ENCODE peak calls at places on chromosomes 2 and 18, in six cellular contexts. W is mesendoderm, S is HT1080, T is transverse colon, H is sigmoid colon, A is kidney tubule cell. J is an unnamed sample.

GRCh38 chr2:19362652-19363473 is 4.4 kb upstream of the OSR1 start:
- DNase-seq in W (peak; percentile 78), S (peak; percentile 84), T (peak; percentile 84), H (peak; percentile 93), A (peak; percentile 87), J (peak; percentile 91)

GRCh38 chr2:8115966-8116365 is 565.9 kb upstream of the ID2 start:
- DNase-seq in W (no peak), S (no peak), T (no peak), H (no peak), A (no peak), J (no peak)

GRCh38 chr2:119174216-119174992 is 15.9 kb upstream of the C1QL2 start:
- DNase-seq in W (peak; percentile 65), S (no peak), T (peak; percentile 52), H (no peak), A (peak; percentile 57), J (peak; percentile 41)

GRCh38 chr2:214484701-214485100 is 73.8 kb downstream of the VWC2L start:
- DNase-seq in W (no peak), S (no peak), T (no peak), H (no peak), A (no peak), J (no peak)

GRCh38 chr18:267380-267687 is 513 bp downstream of the THOC1 start:
- DNase-seq in W (peak; percentile 70), S (no peak), T (no peak), H (no peak), A (no peak), J (no peak)

GRCh38 chr18:75473316-75473715 is 45.8 kb upstream of the SMIM21 start:
- DNase-seq in W (no peak), S (no peak), T (no peak), H (no peak), A (no peak), J (no peak)

GRCh38 chr2:69271831-69272257 is 115.2 kb downstream of the GFPT1 start:
- DNase-seq in W (no peak), S (no peak), T (no peak), H (no peak), A (no peak), J (peak; percentile 85)

GRCh38 chr18:50143891-50144290 is 51.1 kb downstream of the MYO5B start:
- DNase-seq in W (no peak), S (no peak), T (no peak), H (no peak), A (peak; percentile 81), J (no peak)

GRCh38 chr18:57864615-57865121 is 61.6 kb upstream of the ATP8B1 start:
- DNase-seq in W (no peak), S (no peak), T (no peak), H (no peak), A (peak; percentile 51), J (no peak)

GRCh38 chr2:239611222-239611795 is 210.5 kb upstream of the HDAC4 start:
- DNase-seq in W (no peak), S (no peak), T (no peak), H (peak; percentile 54), A (no peak), J (no peak)

J was measured in choroid plexus epithelial cell.